ENCODE peak calls at places on chromosomes 4 and X, in four cellular contexts. S, E, O and R are unnamed samples.

GRCh38 chr4:115720611-115721010 is 607.2 kb upstream of the NDST4 start:
- DNase-seq in E (no peak), S (no peak), O (no peak), R (no peak)

GRCh38 chr4:145731026-145731425 is 51.1 kb downstream of the C4orf51 start:
- DNase-seq in O (peak), S (peak), E (peak), R (no peak)

GRCh38 chr4:39729557-39729956 is 31.6 kb downstream of the UBE2K start:
- DNase-seq in E (no peak), S (no peak), O (no peak), R (no peak)

GRCh38 chr4:56468097-56468422 is 643 bp downstream of the SRP72 start:
- DNase-seq in O (peak), S (peak), E (peak), R (no peak)

GRCh38 chr4:176377705-176378302 is 58.0 kb downstream of the SPCS3 start:
- DNase-seq in S (peak), E (peak), O (no peak), R (no peak)

GRCh38 chr4:38466401-38466800 is 197.6 kb upstream of the KLF3 start:
- DNase-seq in S (no peak), E (no peak), O (no peak), R (no peak)

GRCh38 chr4:109846395-109847098 is 1.4 kb upstream of the LRIT3 start:
- DNase-seq in S (no peak), E (peak), O (no peak), R (no peak)

GRCh38 chr4:168740686-168741085 is 243.8 kb downstream of the PALLD start:
- DNase-seq in E (no peak), O (no peak), S (no peak), R (no peak)

GRCh38 chr4:173436149-173436579 is 37.2 kb upstream of the SCRG1 start:
- DNase-seq in E (peak), O (no peak), S (no peak), R (no peak)

GRCh38 chrX:14963447-14964236 is 90.4 kb downstream of the MOSPD2 start:
- DNase-seq in E (no peak), S (peak), O (no peak), R (no peak)

GRCh38 chrX:17022205-17022604 is 75.7 kb downstream of the REPS2 start:
- DNase-seq in E (peak), O (no peak), S (no peak), R (no peak)

GRCh38 chr4:52982246-52982950 is 120.3 kb downstream of the RASL11B start:
- DNase-seq in O (no peak), S (peak), E (peak), R (no peak)

GRCh38 chr4:81648576-81649272 is 177.0 kb upstream of the RASGEF1B start:
- DNase-seq in E (no peak), S (no peak), O (no peak), R (no peak)

GRCh38 chr4:41751325-41752061 is 3.0 kb upstream of the PHOX2B start:
- DNase-seq in S (no peak), E (no peak), O (no peak), R (no peak)

GRCh38 chrX:129823115-129823514 is 20.6 kb downstream of the ZDHHC9 start:
- DNase-seq in E (peak), O (peak), S (peak), R (no peak)

GRCh38 chr4:30718889-30719252 is 1.3 kb upstream of the PCDH7 start:
- DNase-seq in E (peak), S (no peak), O (no peak), R (peak)

GRCh38 chr4:105909699-105910340 is 14.5 kb downstream of the NPNT start:
- DNase-seq in O (peak), S (peak), E (peak), R (no peak)

GRCh38 chr4:138925495-138925894 is 90.1 kb upstream of the NOCT start:
- DNase-seq in O (no peak), S (no peak), E (no peak), R (no peak)

GRCh38 chr4:110049951-110050925 is 137.6 kb downstream of the EGF start:
- DNase-seq in O (peak), S (peak), E (peak), R (no peak)

GRCh38 chr4:7956306-7957112 is 16.8 kb upstream of the AFAP1 start:
- DNase-seq in E (no peak), O (peak), S (peak), R (peak)

GRCh38 chrX:16466640-16467432 is 183.1 kb upstream of the S100G start:
- DNase-seq in O (no peak), S (no peak), E (peak), R (no peak)

GRCh38 chr4:114378306-114378903 is 220.2 kb upstream of the UGT8 start:
- DNase-seq in O (no peak), S (peak), E (peak), R (no peak)

GRCh38 chrX:18102006-18102405 is 118.7 kb downstream of the BEND2 start:
- DNase-seq in E (no peak), S (no peak), O (no peak), R (no peak)

GRCh38 chr4:74018771-74019170 is 19.7 kb downstream of the CXCL3 start:
- DNase-seq in O (no peak), E (no peak), S (no peak), R (no peak)

GRCh38 chr4:16484711-16485110 is 258.4 kb upstream of the TAPT1 start:
- DNase-seq in S (no peak), E (no peak), O (no peak), R (no peak)

GRCh38 chr4:101238706-101239105 is 108.6 kb downstream of the PPP3CA start:
- DNase-seq in S (no peak), O (no peak), E (no peak), R (no peak)

GRCh38 chr4:9989918-9990635 is 31.2 kb downstream of the SLC2A9 start:
- DNase-seq in S (no peak), O (no peak), E (no peak), R (peak)

GRCh38 chrX:1086444-1087409 is 125.7 kb downstream of the CRLF2 start:
- DNase-seq in O (no peak), E (no peak), S (peak), R (no peak)

GRCh38 chrX:20594985-20595384 is 328.3 kb upstream of the RPS6KA3 start:
- DNase-seq in E (no peak), O (no peak), S (peak), R (no peak)

GRCh38 chr4:112942077-112942476 is 107.4 kb upstream of the ANK2 start:
- DNase-seq in S (peak), O (no peak), E (no peak), R (no peak)

GRCh38 chr4:159725571-159725970 is 622.7 kb downstream of the RAPGEF2 start:
- DNase-seq in E (no peak), O (no peak), S (no peak), R (no peak)

GRCh38 chr4:151049430-151049884 is 34.4 kb upstream of the LRBA start:
- DNase-seq in E (no peak), S (no peak), O (no peak), R (no peak)

GRCh38 chrX:124796989-124797388 is 450.6 kb downstream of the SH2D1A start:
- DNase-seq in O (no peak), E (no peak), S (no peak), R (no peak)

GRCh38 chr4:37822220-37822619 is 4.3 kb upstream of the PGM2 start:
- DNase-seq in E (no peak), O (peak), S (no peak), R (no peak)

GRCh38 chr4:54719378-54719777 is 61.6 kb downstream of the KIT start:
- DNase-seq in O (no peak), S (no peak), E (no peak), R (no peak)

GRCh38 chr4:87502580-87503238 is 26.5 kb downstream of the SPARCL1 start:
- DNase-seq in S (no peak), O (no peak), E (no peak), R (no peak)

GRCh38 chrX:150060406-150060805 is 122.1 kb upstream of the EOLA2 start:
- DNase-seq in O (no peak), E (no peak), S (no peak), R (no peak)

GRCh38 chrX:153454901-153455550 is 9.2 kb upstream of the TREX2 start:
- DNase-seq in S (no peak), E (no peak), O (no peak), R (no peak)

DNA sequence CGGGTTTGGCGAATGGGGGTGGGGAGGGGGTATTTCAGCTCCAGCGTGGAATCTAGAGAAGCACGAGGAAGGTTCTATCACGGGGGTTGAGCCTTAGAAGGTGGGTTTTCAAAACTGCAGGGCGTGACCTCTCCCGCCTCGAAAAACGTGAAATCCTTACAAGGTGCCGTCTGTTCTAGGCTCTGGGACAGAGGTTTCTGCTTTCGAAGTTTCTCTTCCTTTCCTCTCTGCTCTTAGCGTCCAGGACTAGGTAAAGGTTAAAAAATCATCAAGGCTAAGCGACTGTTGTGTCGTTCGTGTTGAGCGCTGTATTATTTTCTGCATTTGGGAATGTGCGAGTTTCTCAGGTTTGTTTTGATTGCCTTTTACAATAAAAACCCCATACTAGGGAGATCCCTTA is 1.1 kb downstream of the FHL1 start:
- DNase-seq in S (no peak), O (no peak), E (no peak), R (no peak)
- H3K4me3 ChIP-seq in S (no peak), O (no peak), E (no peak), R (peak)

GRCh38 chr4:3037957-3038451 is 36.3 kb downstream of the HTT-AS start:
- DNase-seq in S (no peak), O (peak), E (no peak), R (peak)
- H3K4me3 ChIP-seq in S (no peak), O (no peak), E (no peak), R (no peak)

GRCh38 chrX:12954981-12955380 is 19.9 kb upstream of the TMSB4X start:
- DNase-seq in S (no peak), O (no peak), E (no peak), R (no peak)

GRCh38 chrX:12953420-12953819 is 21.5 kb upstream of the TMSB4X start:
- DNase-seq in E (no peak), O (no peak), S (no peak), R (no peak)

GRCh38 chrX:12956704-12957541 is 18.0 kb upstream of the TMSB4X start:
- DNase-seq in E (peak), O (peak), S (peak), R (no peak)

GRCh38 chrX:12955882-12956703 is 18.8 kb upstream of the TMSB4X start:
- DNase-seq in E (peak), S (peak), O (peak), R (peak)

DNA sequence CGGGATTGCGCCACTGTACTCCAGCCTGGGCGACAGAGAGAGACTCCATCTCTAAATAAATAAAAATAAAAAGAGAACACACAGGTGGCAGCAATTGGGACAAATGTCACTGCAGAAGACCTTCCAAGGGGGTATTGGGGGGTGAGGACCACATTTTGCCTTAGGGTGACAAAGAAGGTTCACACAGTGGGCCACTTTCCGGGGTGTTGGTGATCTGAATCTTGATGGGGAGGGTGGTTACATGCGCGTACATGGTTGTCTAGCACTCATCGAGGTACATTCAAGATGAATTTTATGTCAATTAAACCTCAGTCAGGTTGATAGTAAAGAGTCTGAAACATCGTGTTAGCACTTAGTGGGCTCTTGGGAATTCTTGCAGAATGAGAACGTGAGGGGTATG is 20.5 kb upstream of the TMSB4X start:
- DNase-seq in O (no peak), E (no peak), S (no peak), R (no peak)
- H3K4me3 ChIP-seq in O (no peak), E (no peak), S (no peak), R (no peak)

DNA sequence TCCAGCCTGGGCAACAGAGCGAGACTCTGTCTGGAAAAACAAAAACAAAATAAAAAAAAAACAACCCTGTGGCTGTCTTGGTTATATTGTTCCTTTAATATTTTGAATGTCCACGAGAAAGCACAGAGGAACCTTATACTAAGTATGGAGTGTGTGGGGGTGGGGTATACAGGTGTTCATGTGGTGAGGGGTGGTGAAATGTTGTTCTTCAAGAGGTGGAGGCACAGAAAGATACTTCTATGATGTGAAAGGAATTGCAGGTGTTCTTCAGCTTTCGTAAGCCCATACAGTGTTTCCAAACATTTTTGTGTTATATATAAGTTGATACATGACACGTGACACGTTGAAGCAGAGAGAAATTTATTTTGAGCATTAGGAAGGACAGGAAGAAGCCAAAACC is 46.4 kb downstream of the SLC9A6 start:
- DNase-seq in E (no peak), S (no peak), O (no peak), R (no peak)
- H3K4me3 ChIP-seq in E (no peak), S (no peak), O (no peak), R (no peak)